ENCODE peak calls at places on chromosome 15, in ten cellular contexts. B, J, F, G, T, R, Q, L, N and Y are unnamed samples.

GRCh38 chr15:80931721-80932609 is 57.7 kb downstream of the MESD start:
- DNase-seq in N (no peak), J (no peak), B (no peak), G (no peak), R (no peak), T (peak), L (no peak), Q (no peak), F (no peak), Y (no peak)

GRCh38 chr15:40064231-40064894 is 25.4 kb upstream of the SRP14 start:
- DNase-seq in Q (no peak), N (no peak), T (no peak), J (no peak), R (no peak), F (no peak), L (no peak), B (no peak), G (no peak), Y (no peak)

GRCh38 chr15:35777016-35777415 is 231.1 kb upstream of the DPH6 start:
- DNase-seq in Q (no peak), F (peak), N (no peak), B (no peak), T (no peak), R (no peak), J (no peak), L (no peak), G (no peak), Y (no peak)

GRCh38 chr15:89068325-89068784 is 19.9 kb upstream of the ABHD2 start:
- DNase-seq in T (peak), F (no peak), L (no peak), G (peak), Q (no peak), J (peak), N (no peak), B (no peak), R (no peak), Y (no peak)

GRCh38 chr15:38562278-38562677 is 2.3 kb downstream of the RASGRP1 start:
- DNase-seq in R (no peak), G (no peak), B (no peak), Q (no peak), J (no peak), N (no peak), F (no peak), T (no peak), L (no peak), Y (no peak)

GRCh38 chr15:37098468-37099320 is 1.7 kb downstream of the MEIS2 start:
- DNase-seq in T (peak), B (no peak), F (peak), N (no peak), L (peak), J (no peak), G (no peak), R (no peak), Q (no peak), Y (no peak)

GRCh38 chr15:90201944-90202375 is 830 bp downstream of the SEMA4B start:
- DNase-seq in L (no peak), G (no peak), J (no peak), B (no peak), F (peak), Q (no peak), R (no peak), T (no peak), N (no peak), Y (no peak)

GRCh38 chr15:98728811-98729160 is 80.4 kb downstream of the IGF1R start:
- DNase-seq in N (no peak), R (no peak), F (no peak), T (no peak), J (no peak), G (no peak), B (no peak), Q (no peak), L (no peak), Y (no peak)

GRCh38 chr15:82891025-82891390 is 61.5 kb downstream of the HOMER2 start:
- DNase-seq in B (no peak), F (no peak), R (no peak), T (no peak), L (no peak), J (no peak), Q (no peak), G (no peak), N (peak), Y (no peak)

GRCh38 chr15:39621961-39622360 is 41.1 kb downstream of the THBS1 start:
- DNase-seq in J (no peak), B (no peak), R (no peak), T (no peak), F (no peak), L (no peak), Q (no peak), N (no peak), G (no peak), Y (no peak)

GRCh38 chr15:71538922-71539321 is 271.4 kb upstream of the NR2E3 start:
- DNase-seq in T (no peak), J (no peak), R (no peak), B (no peak), G (no peak), N (no peak), Q (no peak), L (no peak), F (peak), Y (no peak)

GRCh38 chr15:68114840-68115239 is 60.7 kb downstream of the PIAS1 start:
- DNase-seq in J (no peak), L (no peak), N (no peak), G (no peak), Q (no peak), R (no peak), B (no peak), T (no peak), F (no peak), Y (no peak)

GRCh38 chr15:95032181-95032580 is 800.8 kb downstream of the MCTP2 start:
- DNase-seq in B (no peak), Q (no peak), N (no peak), F (no peak), T (no peak), L (no peak), J (no peak), R (no peak), G (no peak), Y (no peak)

GRCh38 chr15:79632457-79632856 is 200.3 kb downstream of the MINAR1 start:
- DNase-seq in L (no peak), G (no peak), Q (no peak), F (no peak), B (no peak), J (no peak), T (no peak), N (no peak), R (no peak), Y (no peak)

GRCh38 chr15:51161491-51162260 is 67.0 kb upstream of the TNFAIP8L3 start:
- DNase-seq in L (no peak), T (no peak), B (no peak), J (no peak), Q (no peak), R (no peak), G (no peak), N (no peak), F (no peak), Y (no peak)

GRCh38 chr15:60004846-60005351 is 788 bp downstream of the FOXB1 start:
- DNase-seq in N (no peak), G (no peak), T (no peak), J (no peak), L (peak), R (no peak), B (no peak), F (no peak), Q (no peak), Y (no peak)

GRCh38 chr15:91289324-91289723 is 189.3 kb downstream of the SV2B start:
- DNase-seq in L (no peak), F (no peak), J (no peak), T (no peak), B (no peak), Q (no peak), G (no peak), R (no peak), N (no peak), Y (no peak)